ENCODE peak calls at places on chromosomes 4 and X, in eight cellular contexts. J is mammary epithelial cell, I is pancreas, Y is MG63, M is lung, A is neural progenitor cell, W is lower lobe of right lung, X is prostate gland. V is an unnamed sample.

GRCh38 chrX:30615229-30615628 is 37.7 kb upstream of the TASL start:
- DNase-seq in J (peak), I (no peak), Y (peak), M (no peak), A (no peak), W (no peak), X (no peak), V (peak)

GRCh38 chr4:153064571-153064970 is 128.4 kb downstream of the FHDC1 start:
- DNase-seq in J (no peak), I (no peak), Y (no peak), M (no peak), A (peak), W (no peak), X (peak), V (no peak)

GRCh38 chr4:23737571-23737970 is 152.3 kb downstream of the PPARGC1A start:
- DNase-seq in J (no peak), I (no peak), Y (no peak), M (no peak), A (no peak), W (no peak), X (no peak), V (no peak)

GRCh38 chr4:153137168-153137567 is 67.1 kb upstream of the TRIM2 start:
- DNase-seq in J (peak), I (no peak), Y (peak), M (no peak), A (no peak), W (no peak), X (no peak), V (peak)

GRCh38 chrX:39582091-39582490 is 515.7 kb downstream of the BCOR start:
- DNase-seq in J (peak), I (peak), Y (peak), M (no peak), A (no peak), W (no peak), X (no peak), V (no peak)

GRCh38 chrX:40099046-40099968 is 1.5 kb upstream of the BCOR start:
- DNase-seq in J (no peak), I (peak), Y (peak), M (no peak), A (peak), W (peak), X (peak), V (no peak)

GRCh38 chrX:38941675-38942074 is 140.4 kb downstream of the MID1IP1 start:
- DNase-seq in J (no peak), I (no peak), Y (no peak), M (no peak), A (no peak), W (no peak), X (no peak), V (no peak)

GRCh38 chr4:107862658-107863057 is 37.9 kb downstream of the SGMS2 start:
- DNase-seq in J (peak), I (peak), Y (peak), M (peak), A (no peak), W (no peak), X (no peak), V (peak)

GRCh38 chr4:181821039-181822004 is 421.9 kb upstream of the TENM3 start:
- DNase-seq in J (peak), I (no peak), Y (no peak), M (no peak), A (peak), W (no peak), X (no peak), V (peak)

GRCh38 chrX:142977128-142977914 is 48.4 kb upstream of the SPANXN4 start:
- DNase-seq in J (no peak), I (no peak), Y (no peak), M (no peak), A (no peak), W (no peak), X (no peak), V (no peak)

GRCh38 chr4:121053601-121054143 is 18.7 kb downstream of the NDNF start:
- DNase-seq in J (peak), I (no peak), Y (peak), M (no peak), A (no peak), W (no peak), X (no peak), V (peak)

GRCh38 chr4:176013466-176014247 is 52.0 kb upstream of the WDR17 start:
- DNase-seq in J (no peak), I (no peak), Y (no peak), M (no peak), A (no peak), W (no peak), X (no peak), V (no peak)

GRCh38 chr4:128846063-128846462 is 36.6 kb downstream of the JADE1 start:
- DNase-seq in J (no peak), I (peak), Y (no peak), M (no peak), A (no peak), W (no peak), X (peak), V (no peak)

GRCh38 chrX:39688576-39689373 is 409.0 kb downstream of the BCOR start:
- DNase-seq in J (peak), I (peak), Y (peak), M (peak), A (peak), W (peak), X (peak), V (no peak)

GRCh38 chr4:16693641-16694040 is 204.8 kb downstream of the LDB2 start:
- DNase-seq in J (no peak), I (no peak), Y (no peak), M (no peak), A (no peak), W (no peak), X (no peak), V (no peak)

GRCh38 chr4:81635747-81636146 is 164.0 kb upstream of the RASGEF1B start:
- DNase-seq in J (no peak), I (peak), Y (no peak), M (peak), A (no peak), W (peak), X (no peak), V (no peak)

GRCh38 chr4:119284876-119285611 is 36.9 kb downstream of the FABP2 start:
- DNase-seq in J (peak), I (no peak), Y (no peak), M (no peak), A (no peak), W (no peak), X (no peak), V (no peak)

DNA sequence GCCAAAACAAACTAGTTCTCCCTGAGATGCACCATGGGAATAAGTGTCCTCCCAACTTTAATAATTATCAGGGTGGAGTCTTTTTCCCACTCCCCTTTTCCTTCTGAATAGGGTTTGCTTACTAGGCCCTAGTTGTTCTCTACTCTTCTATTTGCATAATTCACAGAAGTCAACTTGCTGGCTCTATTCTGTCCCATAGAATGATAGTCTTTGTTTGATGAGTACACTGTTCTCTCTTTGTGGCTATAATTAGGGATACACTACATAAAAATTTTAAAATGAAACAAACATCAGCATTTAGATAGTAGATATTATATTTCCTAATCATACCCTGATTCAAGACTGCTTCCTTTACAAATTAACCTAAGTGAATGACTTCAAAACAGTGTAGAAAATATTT is 10.3 kb downstream of the PDHA2 start:
- DNase-seq in J (no peak), I (no peak), Y (no peak), M (no peak), A (no peak), W (no peak), X (no peak), V (no peak)
- H3K4me3 ChIP-seq in J (no peak), I (no peak), Y (no peak), M (no peak), A (no peak), W (no peak), X (no peak), V (no peak)

DNA sequence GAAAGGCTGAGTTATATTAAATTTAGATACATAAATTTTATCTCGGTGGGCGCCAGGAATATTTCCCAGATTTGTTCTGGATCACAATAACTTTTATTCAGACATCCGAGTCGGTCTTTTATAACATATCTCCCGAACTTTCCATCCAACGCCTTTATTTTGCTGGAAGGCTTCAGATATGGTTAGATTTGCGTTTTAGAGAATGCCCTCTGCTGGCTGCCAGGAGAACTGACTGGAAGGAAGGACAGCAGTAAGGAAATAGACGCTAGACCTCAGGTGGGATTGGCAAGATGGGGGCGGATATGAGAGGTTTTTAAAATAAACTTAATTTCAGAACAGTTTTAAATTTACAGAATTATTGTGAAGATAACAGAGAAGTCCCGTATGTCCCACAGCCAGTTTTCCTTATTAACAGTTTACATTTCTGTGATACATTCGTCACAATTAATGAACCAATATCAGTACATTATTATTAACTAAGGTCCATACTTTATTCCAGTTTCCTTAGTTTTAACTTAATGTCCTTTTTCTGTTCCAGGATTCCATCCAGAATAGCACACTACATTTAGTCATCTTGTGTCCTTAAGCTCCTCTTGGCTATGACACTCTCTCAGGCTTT is 4.6 kb upstream of the KANTR start:
- DNase-seq in J (peak), I (peak), Y (peak), M (no peak), A (peak), W (peak), X (peak), V (peak)
- H3K4me3 ChIP-seq in J (peak), I (peak), Y (no peak), M (no peak), A (peak), W (peak), X (peak), V (peak)

GRCh38 chr4:55636622-55636999 is 513 bp upstream of the NMU start:
- DNase-seq in J (no peak), I (no peak), Y (no peak), M (no peak), A (peak), W (no peak), X (no peak), V (no peak)
- H3K4me3 ChIP-seq in J (peak), I (peak), Y (no peak), M (no peak), A (peak), W (peak), X (peak), V (peak)

GRCh38 chr4:86511590-86511989 is 82.5 kb upstream of the PTPN13 start:
- DNase-seq in J (no peak), I (no peak), Y (no peak), M (no peak), A (no peak), W (no peak), X (no peak), V (no peak)

GRCh38 chr4:86508436-86508835 is 85.7 kb upstream of the PTPN13 start:
- DNase-seq in J (no peak), I (no peak), Y (no peak), M (no peak), A (no peak), W (no peak), X (no peak), V (peak)

DNA sequence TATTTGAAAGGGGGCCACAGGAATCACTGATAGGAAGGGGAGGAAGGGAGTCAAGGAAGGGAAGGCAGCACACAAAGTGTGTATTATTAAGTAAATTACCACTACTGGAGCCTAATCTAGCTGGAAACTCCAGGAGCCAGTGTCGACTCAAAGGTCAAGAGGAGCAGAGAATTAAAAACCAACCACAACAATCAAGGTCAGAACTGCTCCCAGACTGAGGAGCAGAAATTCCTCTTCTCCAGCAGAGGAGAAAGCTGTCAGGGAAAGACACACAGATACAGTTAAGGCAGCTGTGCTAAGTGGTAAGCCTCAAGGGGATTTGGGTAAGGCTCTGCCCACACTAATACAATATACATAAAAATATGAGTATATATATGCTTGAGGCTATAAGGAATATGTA is 87.5 kb upstream of the PTPN13 start:
- DNase-seq in J (no peak), I (no peak), Y (no peak), M (no peak), A (no peak), W (no peak), X (no peak), V (no peak)
- H3K4me3 ChIP-seq in J (no peak), I (no peak), Y (no peak), M (no peak), A (no peak), W (no peak), X (no peak), V (no peak)

GRCh38 chr4:74919783-74920182 is 13.1 kb upstream of the PARM1 start:
- DNase-seq in J (no peak), I (no peak), Y (no peak), M (no peak), A (no peak), W (no peak), X (no peak), V (no peak)

GRCh38 chr4:74926007-74926406 is 6.9 kb upstream of the PARM1 start:
- DNase-seq in J (no peak), I (no peak), Y (no peak), M (no peak), A (no peak), W (no peak), X (no peak), V (no peak)

GRCh38 chr4:74920704-74921103 is 12.2 kb upstream of the PARM1 start:
- DNase-seq in J (no peak), I (no peak), Y (no peak), M (no peak), A (no peak), W (no peak), X (no peak), V (no peak)

DNA sequence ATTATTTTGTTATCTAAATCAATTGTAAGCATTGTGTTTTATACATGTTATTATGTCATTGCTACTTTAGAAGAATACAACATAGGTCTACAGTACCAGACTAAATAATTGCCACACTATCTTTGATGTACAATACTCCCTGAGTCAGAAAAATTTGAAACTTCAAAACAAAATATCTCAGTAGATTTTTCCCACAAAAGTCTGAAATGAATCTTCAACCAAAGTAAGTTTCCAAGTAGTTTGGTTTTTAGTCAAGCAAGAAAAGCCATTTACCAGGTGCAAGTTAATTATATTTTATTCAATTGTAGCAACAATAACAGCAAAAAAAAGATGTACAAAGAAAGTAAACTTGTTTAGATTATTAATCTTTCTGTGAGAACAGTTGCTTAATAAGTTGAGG is 11.4 kb upstream of the PARM1 start:
- DNase-seq in J (no peak), I (no peak), Y (no peak), M (no peak), A (no peak), W (no peak), X (no peak), V (no peak)
- H3K4me3 ChIP-seq in J (no peak), I (no peak), Y (no peak), M (no peak), A (no peak), W (no peak), X (no peak), V (no peak)

GRCh38 chrX:149504226-149504914 is 736 bp downstream of the IDS start:
- DNase-seq in J (no peak), I (no peak), Y (peak), M (no peak), A (peak), W (peak), X (no peak), V (no peak)

GRCh38 chrX:149504915-149505651 is at the start of gene IDS:
- DNase-seq in J (peak), I (peak), Y (peak), M (peak), A (peak), W (peak), X (peak), V (peak)

GRCh38 chrX:149508467-149508866 is 3.4 kb upstream of the IDS start:
- DNase-seq in J (no peak), I (no peak), Y (no peak), M (no peak), A (no peak), W (no peak), X (no peak), V (no peak)

GRCh38 chrX:149506349-149506748 is 1.2 kb upstream of the IDS start:
- DNase-seq in J (no peak), I (no peak), Y (no peak), M (no peak), A (no peak), W (no peak), X (no peak), V (no peak)

GRCh38 chrX:149505671-149506070 is 565 bp upstream of the IDS start:
- DNase-seq in J (no peak), I (no peak), Y (no peak), M (no peak), A (no peak), W (no peak), X (no peak), V (no peak)
- H3K4me3 ChIP-seq in J (no peak), I (peak), Y (peak), M (no peak), A (no peak), W (peak), X (no peak), V (no peak)

GRCh38 chr4:12145768-12146167 is 717.1 kb upstream of the HS3ST1 start:
- DNase-seq in J (no peak), I (no peak), Y (no peak), M (no peak), A (no peak), W (no peak), X (no peak), V (no peak)
- H3K4me3 ChIP-seq in J (no peak), I (no peak), Y (no peak), M (no peak), A (no peak), W (no peak), X (no peak), V (no peak)